ENCODE peak calls at places on chromosomes 13 and 19, in six cellular contexts. One of them, this sample, is unnamed.

GRCh38 chr13:42991892-42992584 is at the start of gene EPSTI1:
- DNase-seq in neuronal stem cell: peak; percentile 31
- DNase-seq in left ventricle myocardium inferior: peak; percentile 61
- DNase-seq in neural progenitor cell: peak; percentile 68
- DNase-seq in cardiac fibroblast: peak; percentile 74
- DNase-seq in naive thymus-derived CD4-positive, alpha-beta T cell: peak; percentile 73
- DNase-seq in this sample: peak; percentile 76

GRCh38 chr13:41079725-41080124 is 18.4 kb downstream of the WBP4 start:
- DNase-seq in cardiac fibroblast: no peak
- DNase-seq in neural progenitor cell: no peak
- DNase-seq in left ventricle myocardium inferior: no peak
- DNase-seq in neuronal stem cell: no peak
- DNase-seq in naive thymus-derived CD4-positive, alpha-beta T cell: no peak
- DNase-seq in this sample: no peak

GRCh38 chr13:89832827-89833226 is 1514.7 kb upstream of the MIR17HG start:
- DNase-seq in neuronal stem cell: no peak
- DNase-seq in naive thymus-derived CD4-positive, alpha-beta T cell: no peak
- DNase-seq in cardiac fibroblast: no peak
- DNase-seq in neural progenitor cell: no peak
- DNase-seq in left ventricle myocardium inferior: no peak
- DNase-seq in this sample: no peak

GRCh38 chr13:100040196-100040595 is 48.7 kb upstream of the PCCA start:
- DNase-seq in neuronal stem cell: no peak
- DNase-seq in cardiac fibroblast: no peak
- DNase-seq in neural progenitor cell: no peak
- DNase-seq in naive thymus-derived CD4-positive, alpha-beta T cell: no peak
- DNase-seq in left ventricle myocardium inferior: no peak
- DNase-seq in this sample: no peak

GRCh38 chr19:48512504-48513288 is 1.1 kb upstream of the LMTK3 start:
- DNase-seq in cardiac fibroblast: no peak
- DNase-seq in neuronal stem cell: no peak
- DNase-seq in naive thymus-derived CD4-positive, alpha-beta T cell: no peak
- DNase-seq in neural progenitor cell: peak; percentile 1
- DNase-seq in left ventricle myocardium inferior: no peak
- DNase-seq in this sample: no peak

GRCh38 chr13:105464249-105464648 is 1071.2 kb downstream of the EFNB2 start:
- DNase-seq in left ventricle myocardium inferior: no peak
- DNase-seq in cardiac fibroblast: no peak
- DNase-seq in neural progenitor cell: no peak
- DNase-seq in neuronal stem cell: no peak
- DNase-seq in naive thymus-derived CD4-positive, alpha-beta T cell: no peak
- DNase-seq in this sample: no peak

GRCh38 chr19:3459322-3459881 is 20.9 kb downstream of the SMIM24 start:
- DNase-seq in neural progenitor cell: no peak
- DNase-seq in cardiac fibroblast: peak; percentile 96
- DNase-seq in left ventricle myocardium inferior: peak; percentile 91
- DNase-seq in naive thymus-derived CD4-positive, alpha-beta T cell: no peak
- DNase-seq in neuronal stem cell: no peak
- DNase-seq in this sample: no peak

GRCh38 chr19:53355739-53356138 is 9.8 kb upstream of the ZNF525 start:
- DNase-seq in neuronal stem cell: no peak
- DNase-seq in neural progenitor cell: no peak
- DNase-seq in cardiac fibroblast: no peak
- DNase-seq in naive thymus-derived CD4-positive, alpha-beta T cell: no peak
- DNase-seq in left ventricle myocardium inferior: no peak
- DNase-seq in this sample: no peak

GRCh38 chr19:33883869-33884519 is 87.3 kb downstream of the KCTD15 start:
- DNase-seq in neural progenitor cell: peak; percentile 21
- DNase-seq in left ventricle myocardium inferior: peak; percentile 27
- DNase-seq in naive thymus-derived CD4-positive, alpha-beta T cell: no peak
- DNase-seq in neuronal stem cell: no peak
- DNase-seq in cardiac fibroblast: peak; percentile 29
- DNase-seq in this sample: no peak

GRCh38 chr13:60226507-60226906 is 62.8 kb upstream of the DIAPH3 start:
- DNase-seq in neuronal stem cell: peak; percentile 9
- DNase-seq in neural progenitor cell: peak; percentile 69
- DNase-seq in left ventricle myocardium inferior: no peak
- DNase-seq in naive thymus-derived CD4-positive, alpha-beta T cell: no peak
- DNase-seq in cardiac fibroblast: peak; percentile 53
- DNase-seq in this sample: no peak

GRCh38 chr13:71759506-71760225 is 107.3 kb downstream of the DACH1 start:
- DNase-seq in neuronal stem cell: peak; percentile 44
- DNase-seq in naive thymus-derived CD4-positive, alpha-beta T cell: no peak
- DNase-seq in neural progenitor cell: peak; percentile 58
- DNase-seq in cardiac fibroblast: no peak
- DNase-seq in left ventricle myocardium inferior: no peak
- DNase-seq in this sample: no peak

GRCh38 chr13:44197791-44198770 is 175.5 kb upstream of the SERP2 start:
- DNase-seq in left ventricle myocardium inferior: no peak
- DNase-seq in neural progenitor cell: no peak
- DNase-seq in naive thymus-derived CD4-positive, alpha-beta T cell: peak; percentile 47
- DNase-seq in neuronal stem cell: no peak
- DNase-seq in cardiac fibroblast: peak; percentile 39
- DNase-seq in this sample: no peak

DNA sequence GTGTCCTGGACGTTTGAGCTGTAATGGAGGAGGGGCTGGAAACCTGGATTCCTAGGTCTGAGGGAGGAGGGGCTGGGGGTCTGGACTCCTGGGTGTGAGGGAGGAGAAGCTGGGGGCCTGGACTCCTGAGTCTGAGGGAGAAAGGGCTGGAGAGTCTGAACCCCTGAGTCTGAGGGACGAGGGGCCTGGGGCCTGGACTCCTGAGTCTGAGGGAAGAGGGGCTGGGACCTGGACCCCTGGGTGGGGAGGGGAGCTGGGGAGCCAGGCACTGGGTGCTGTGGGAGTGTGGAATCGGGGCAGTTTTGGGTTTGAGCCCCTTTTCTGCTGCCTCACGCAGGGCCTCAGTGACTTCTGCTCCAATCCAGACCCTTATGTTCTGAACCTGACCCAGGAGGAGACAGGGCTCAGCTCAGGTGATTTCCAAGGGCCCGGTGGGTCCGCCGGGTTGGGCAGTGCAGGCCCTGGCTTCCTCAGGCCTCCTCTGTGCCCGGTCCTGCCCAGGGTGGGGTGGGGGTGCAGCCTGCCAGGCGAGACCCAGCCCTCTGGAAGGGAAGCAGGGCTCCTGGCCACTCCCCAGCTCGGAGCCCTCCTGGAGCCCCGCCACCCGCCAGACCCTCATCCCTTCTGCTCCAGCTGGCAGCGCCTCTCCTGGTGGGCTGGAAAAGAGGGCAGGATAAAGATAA is 14.4 kb downstream of the TTYH1 start:
- DNase-seq in cardiac fibroblast: no peak
- DNase-seq in neural progenitor cell: peak; percentile 29
- DNase-seq in naive thymus-derived CD4-positive, alpha-beta T cell: no peak
- DNase-seq in neuronal stem cell: no peak
- DNase-seq in left ventricle myocardium inferior: no peak
- DNase-seq in this sample: no peak
- H3K4me3 ChIP-seq in cardiac fibroblast: no peak overlapping the region
- H3K4me3 ChIP-seq in neural progenitor cell: no peak overlapping the region
- H3K4me3 ChIP-seq in naive thymus-derived CD4-positive, alpha-beta T cell: no peak overlapping the region
- H3K4me3 ChIP-seq in neuronal stem cell: no peak overlapping the region
- H3K4me3 ChIP-seq in left ventricle myocardium inferior: no peak overlapping the region
- H3K4me3 ChIP-seq in this sample: no peak overlapping the region

GRCh38 chr19:13095393-13095784 is 7.3 kb downstream of the LYL1 start:
- DNase-seq in cardiac fibroblast: no peak
- DNase-seq in naive thymus-derived CD4-positive, alpha-beta T cell: no peak
- DNase-seq in left ventricle myocardium inferior: no peak
- DNase-seq in neural progenitor cell: peak; percentile 79
- DNase-seq in neuronal stem cell: no peak
- DNase-seq in this sample: no peak

GRCh38 chr19:13096968-13097330 is 5.7 kb downstream of the LYL1 start:
- DNase-seq in neuronal stem cell: no peak
- DNase-seq in neural progenitor cell: no peak
- DNase-seq in naive thymus-derived CD4-positive, alpha-beta T cell: no peak
- DNase-seq in left ventricle myocardium inferior: no peak
- DNase-seq in cardiac fibroblast: no peak
- DNase-seq in this sample: no peak

GRCh38 chr19:13094771-13095392 is 7.8 kb downstream of the LYL1 start:
- DNase-seq in naive thymus-derived CD4-positive, alpha-beta T cell: no peak
- DNase-seq in neuronal stem cell: no peak
- DNase-seq in neural progenitor cell: peak; percentile 73
- DNase-seq in cardiac fibroblast: no peak
- DNase-seq in left ventricle myocardium inferior: no peak
- DNase-seq in this sample: no peak

GRCh38 chr19:13097331-13098258 is 5.1 kb downstream of the LYL1 start:
- DNase-seq in left ventricle myocardium inferior: no peak
- DNase-seq in naive thymus-derived CD4-positive, alpha-beta T cell: peak; percentile 50
- DNase-seq in cardiac fibroblast: no peak
- DNase-seq in neural progenitor cell: peak; percentile 49
- DNase-seq in neuronal stem cell: no peak
- DNase-seq in this sample: no peak

GRCh38 chr19:13095934-13096890 is 6.4 kb downstream of the LYL1 start:
- DNase-seq in cardiac fibroblast: no peak
- DNase-seq in neural progenitor cell: peak; percentile 90
- DNase-seq in neuronal stem cell: peak; percentile 65
- DNase-seq in naive thymus-derived CD4-positive, alpha-beta T cell: no peak
- DNase-seq in left ventricle myocardium inferior: no peak
- DNase-seq in this sample: no peak
- H3K4me3 ChIP-seq in cardiac fibroblast: no peak overlapping the region
- H3K4me3 ChIP-seq in neural progenitor cell: peak overlapping the region; percentile 43
- H3K4me3 ChIP-seq in neuronal stem cell: no peak overlapping the region
- H3K4me3 ChIP-seq in naive thymus-derived CD4-positive, alpha-beta T cell: peak overlapping the region; percentile 24
- H3K4me3 ChIP-seq in left ventricle myocardium inferior: peak overlapping the region; percentile 70
- H3K4me3 ChIP-seq in this sample: no peak overlapping the region

GRCh38 chr19:40444181-40445005 is at the start of gene SERTAD3:
- DNase-seq in naive thymus-derived CD4-positive, alpha-beta T cell: peak; percentile 99
- DNase-seq in neural progenitor cell: peak; percentile 99
- DNase-seq in cardiac fibroblast: peak; percentile 97
- DNase-seq in left ventricle myocardium inferior: peak; percentile 98
- DNase-seq in neuronal stem cell: peak; percentile 97
- DNase-seq in this sample: peak; percentile 91
- H3K4me3 ChIP-seq in naive thymus-derived CD4-positive, alpha-beta T cell: peak within 1 kb of the TSS; percentile 97
- H3K4me3 ChIP-seq in neural progenitor cell: peak within 1 kb of the TSS; percentile 86
- H3K4me3 ChIP-seq in cardiac fibroblast: peak within 1 kb of the TSS; percentile 68
- H3K4me3 ChIP-seq in left ventricle myocardium inferior: peak within 1 kb of the TSS; percentile 99
- H3K4me3 ChIP-seq in neuronal stem cell: peak within 1 kb of the TSS; percentile 96
- H3K4me3 ChIP-seq in this sample: peak within 1 kb of the TSS; percentile 97

GRCh38 chr13:75250526-75251183 is 231.3 kb downstream of the TBC1D4 start:
- DNase-seq in cardiac fibroblast: peak; percentile 69
- DNase-seq in neuronal stem cell: no peak
- DNase-seq in naive thymus-derived CD4-positive, alpha-beta T cell: no peak
- DNase-seq in neural progenitor cell: no peak
- DNase-seq in left ventricle myocardium inferior: no peak
- DNase-seq in this sample: no peak
- H3K4me3 ChIP-seq in cardiac fibroblast: peak overlapping the region; percentile 8
- H3K4me3 ChIP-seq in neuronal stem cell: no peak overlapping the region
- H3K4me3 ChIP-seq in naive thymus-derived CD4-positive, alpha-beta T cell: no peak overlapping the region
- H3K4me3 ChIP-seq in neural progenitor cell: no peak overlapping the region
- H3K4me3 ChIP-seq in left ventricle myocardium inferior: no peak overlapping the region
- H3K4me3 ChIP-seq in this sample: no peak overlapping the region

DNA sequence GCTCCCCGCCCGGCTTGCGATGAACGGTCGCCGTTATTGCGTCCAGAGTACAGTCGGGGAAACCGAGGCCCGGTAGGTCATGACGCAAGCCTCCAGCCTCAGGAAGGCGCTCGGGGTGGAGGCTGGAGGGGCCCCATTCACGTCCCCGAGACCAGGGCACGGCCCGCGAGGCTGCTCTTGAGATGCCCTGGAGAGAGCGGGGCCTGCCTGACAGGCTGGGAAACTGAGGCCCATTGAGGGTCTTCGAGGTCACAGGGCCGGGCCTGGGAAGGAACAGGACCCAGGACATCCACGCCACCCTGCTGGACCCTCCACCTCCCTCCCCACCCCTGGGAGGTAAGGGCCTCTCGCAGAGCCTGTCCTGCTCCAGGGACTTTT is 367 bp downstream of the NDUFS7 start:
- DNase-seq in neuronal stem cell: no peak
- DNase-seq in cardiac fibroblast: no peak
- DNase-seq in left ventricle myocardium inferior: no peak
- DNase-seq in naive thymus-derived CD4-positive, alpha-beta T cell: no peak
- DNase-seq in neural progenitor cell: no peak
- DNase-seq in this sample: no peak
- H3K4me3 ChIP-seq in neuronal stem cell: peak overlapping the region; percentile 90
- H3K4me3 ChIP-seq in cardiac fibroblast: peak overlapping the region; percentile 99
- H3K4me3 ChIP-seq in left ventricle myocardium inferior: peak overlapping the region; percentile 87
- H3K4me3 ChIP-seq in naive thymus-derived CD4-positive, alpha-beta T cell: peak overlapping the region; percentile 92
- H3K4me3 ChIP-seq in neural progenitor cell: peak overlapping the region; percentile 86
- H3K4me3 ChIP-seq in this sample: peak overlapping the region; percentile 95

GRCh38 chr19:54420383-54421168 is 5.3 kb downstream of the TTYH1 start:
- DNase-seq in cardiac fibroblast: peak; percentile 74
- DNase-seq in neuronal stem cell: peak; percentile 95
- DNase-seq in naive thymus-derived CD4-positive, alpha-beta T cell: no peak
- DNase-seq in neural progenitor cell: peak; percentile 96
- DNase-seq in left ventricle myocardium inferior: peak; percentile 55
- DNase-seq in this sample: no peak
- H3K4me3 ChIP-seq in cardiac fibroblast: no peak overlapping the region
- H3K4me3 ChIP-seq in neuronal stem cell: peak overlapping the region; percentile 28
- H3K4me3 ChIP-seq in naive thymus-derived CD4-positive, alpha-beta T cell: no peak overlapping the region
- H3K4me3 ChIP-seq in neural progenitor cell: peak overlapping the region; percentile 41
- H3K4me3 ChIP-seq in left ventricle myocardium inferior: peak overlapping the region; percentile 49
- H3K4me3 ChIP-seq in this sample: no peak overlapping the region

DNA sequence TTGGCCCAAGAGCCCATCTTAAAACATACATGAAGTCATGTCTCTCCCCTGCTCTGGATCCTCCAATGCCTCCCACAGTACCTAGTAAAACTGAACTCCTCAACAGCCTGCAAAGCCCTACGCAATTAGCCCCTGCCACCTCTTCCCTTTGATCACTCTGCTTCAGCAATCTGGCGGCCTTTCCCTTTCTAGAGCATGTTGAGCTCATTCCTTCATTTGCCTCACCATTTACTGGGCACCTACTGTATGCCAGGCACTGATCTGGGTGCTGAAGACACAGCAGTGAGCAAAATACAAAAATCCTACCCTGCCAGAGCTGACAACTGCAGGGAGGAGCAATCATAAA is 2.9 kb downstream of the KEAP1 start:
- DNase-seq in neuronal stem cell: no peak
- DNase-seq in naive thymus-derived CD4-positive, alpha-beta T cell: no peak
- DNase-seq in neural progenitor cell: no peak
- DNase-seq in cardiac fibroblast: no peak
- DNase-seq in left ventricle myocardium inferior: no peak
- DNase-seq in this sample: no peak
- H3K4me3 ChIP-seq in neuronal stem cell: no peak overlapping the region
- H3K4me3 ChIP-seq in naive thymus-derived CD4-positive, alpha-beta T cell: no peak overlapping the region
- H3K4me3 ChIP-seq in neural progenitor cell: no peak overlapping the region
- H3K4me3 ChIP-seq in cardiac fibroblast: no peak overlapping the region
- H3K4me3 ChIP-seq in left ventricle myocardium inferior: no peak overlapping the region
- H3K4me3 ChIP-seq in this sample: no peak overlapping the region

GRCh38 chr19:6424939-6425731 is 524 bp upstream of the KHSRP start:
- DNase-seq in left ventricle myocardium inferior: peak; percentile 100
- DNase-seq in neuronal stem cell: peak; percentile 100
- DNase-seq in cardiac fibroblast: peak; percentile 100
- DNase-seq in naive thymus-derived CD4-positive, alpha-beta T cell: peak; percentile 97
- DNase-seq in neural progenitor cell: peak; percentile 100
- DNase-seq in this sample: peak; percentile 100
- H3K4me3 ChIP-seq in left ventricle myocardium inferior: peak overlapping the region; percentile 91
- H3K4me3 ChIP-seq in neuronal stem cell: no peak overlapping the region
- H3K4me3 ChIP-seq in cardiac fibroblast: no peak overlapping the region
- H3K4me3 ChIP-seq in naive thymus-derived CD4-positive, alpha-beta T cell: peak overlapping the region; percentile 39
- H3K4me3 ChIP-seq in neural progenitor cell: no peak overlapping the region
- H3K4me3 ChIP-seq in this sample: peak overlapping the region; percentile 44

DNA sequence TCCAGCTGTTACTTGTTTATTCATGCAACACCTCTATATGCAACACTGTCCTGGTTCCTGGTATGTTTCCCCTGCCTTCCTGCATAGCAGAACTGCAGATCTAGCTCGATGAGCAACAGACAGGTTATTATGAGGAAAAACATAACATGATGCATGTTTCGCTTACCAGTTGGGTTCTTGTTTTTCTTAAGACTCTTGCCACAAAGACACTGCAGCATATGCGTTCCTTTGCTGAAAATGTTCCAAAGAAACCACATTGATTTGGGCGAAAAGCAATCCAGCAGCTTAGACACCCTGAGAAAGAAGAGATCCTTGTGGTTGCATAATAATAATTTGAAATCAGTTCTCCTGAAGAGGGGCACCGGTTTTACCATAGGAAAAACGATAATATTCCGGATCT is 543 bp downstream of the FGF14 start:
- DNase-seq in cardiac fibroblast: no peak
- DNase-seq in neuronal stem cell: no peak
- DNase-seq in neural progenitor cell: no peak
- DNase-seq in left ventricle myocardium inferior: no peak
- DNase-seq in naive thymus-derived CD4-positive, alpha-beta T cell: no peak
- DNase-seq in this sample: no peak
- H3K4me3 ChIP-seq in cardiac fibroblast: no peak overlapping the region
- H3K4me3 ChIP-seq in neuronal stem cell: peak overlapping the region; percentile 88
- H3K4me3 ChIP-seq in neural progenitor cell: peak overlapping the region; percentile 75
- H3K4me3 ChIP-seq in left ventricle myocardium inferior: peak overlapping the region; percentile 74
- H3K4me3 ChIP-seq in naive thymus-derived CD4-positive, alpha-beta T cell: peak overlapping the region; percentile 33
- H3K4me3 ChIP-seq in this sample: peak overlapping the region; percentile 18